ENCODE peak calls at places on chromosomes 2 and 18, in eight cellular contexts. One of them, this sample, is unnamed.

GRCh38 chr18:39951321-39951720 is 2003.7 kb upstream of the PIK3C3 start:
- DNase-seq in MM.1S: no peak
- DNase-seq in left ventricle myocardium inferior: no peak
- DNase-seq in right lobe of liver: no peak
- DNase-seq in body of pancreas: no peak
- DNase-seq in suprapubic skin: no peak
- DNase-seq in IMR-90: no peak
- DNase-seq in cardiac muscle cell: no peak
- DNase-seq in this sample: peak; percentile 64

GRCh38 chr2:71683070-71683469 is 229.7 kb downstream of the DYSF start:
- DNase-seq in IMR-90: no peak
- DNase-seq in right lobe of liver: peak; percentile 8
- DNase-seq in suprapubic skin: no peak
- DNase-seq in cardiac muscle cell: no peak
- DNase-seq in left ventricle myocardium inferior: no peak
- DNase-seq in body of pancreas: no peak
- DNase-seq in MM.1S: no peak
- DNase-seq in this sample: no peak

GRCh38 chr18:74831571-74832250 is 234.0 kb downstream of the ZNF407 start:
- DNase-seq in MM.1S: no peak
- DNase-seq in body of pancreas: no peak
- DNase-seq in left ventricle myocardium inferior: no peak
- DNase-seq in cardiac muscle cell: no peak
- DNase-seq in IMR-90: peak; percentile 45
- DNase-seq in suprapubic skin: no peak
- DNase-seq in right lobe of liver: no peak
- DNase-seq in this sample: no peak

GRCh38 chr2:96568094-96568493 is 31.5 kb downstream of the ARID5A start:
- DNase-seq in right lobe of liver: no peak
- DNase-seq in body of pancreas: no peak
- DNase-seq in MM.1S: no peak
- DNase-seq in suprapubic skin: no peak
- DNase-seq in IMR-90: no peak
- DNase-seq in cardiac muscle cell: no peak
- DNase-seq in left ventricle myocardium inferior: no peak
- DNase-seq in this sample: no peak

GRCh38 chr2:127092951-127093516 is 13.9 kb downstream of the BIN1 start:
- DNase-seq in IMR-90: no peak
- DNase-seq in cardiac muscle cell: no peak
- DNase-seq in left ventricle myocardium inferior: no peak
- DNase-seq in body of pancreas: no peak
- DNase-seq in MM.1S: no peak
- DNase-seq in right lobe of liver: no peak
- DNase-seq in suprapubic skin: no peak
- DNase-seq in this sample: no peak

GRCh38 chr18:50276452-50276851 is 4.9 kb downstream of the MBD1 start:
- DNase-seq in suprapubic skin: no peak
- DNase-seq in body of pancreas: no peak
- DNase-seq in MM.1S: no peak
- DNase-seq in right lobe of liver: no peak
- DNase-seq in cardiac muscle cell: no peak
- DNase-seq in IMR-90: no peak
- DNase-seq in left ventricle myocardium inferior: no peak
- DNase-seq in this sample: no peak

GRCh38 chr2:98909381-98910211 is 26.4 kb downstream of the CRACDL start:
- DNase-seq in cardiac muscle cell: peak; percentile 86
- DNase-seq in suprapubic skin: peak; percentile 72
- DNase-seq in MM.1S: no peak
- DNase-seq in body of pancreas: peak; percentile 98
- DNase-seq in IMR-90: peak; percentile 85
- DNase-seq in right lobe of liver: no peak
- DNase-seq in left ventricle myocardium inferior: no peak
- DNase-seq in this sample: peak; percentile 91

GRCh38 chr2:62203459-62203858 is 7.5 kb downstream of the B3GNT2 start:
- DNase-seq in IMR-90: no peak
- DNase-seq in suprapubic skin: no peak
- DNase-seq in body of pancreas: no peak
- DNase-seq in cardiac muscle cell: no peak
- DNase-seq in left ventricle myocardium inferior: no peak
- DNase-seq in right lobe of liver: no peak
- DNase-seq in MM.1S: no peak
- DNase-seq in this sample: no peak

GRCh38 chr2:173775440-173775839 is 189.7 kb downstream of the SP3 start:
- DNase-seq in MM.1S: no peak
- DNase-seq in IMR-90: no peak
- DNase-seq in right lobe of liver: no peak
- DNase-seq in left ventricle myocardium inferior: no peak
- DNase-seq in cardiac muscle cell: no peak
- DNase-seq in suprapubic skin: no peak
- DNase-seq in body of pancreas: no peak
- DNase-seq in this sample: no peak

GRCh38 chr18:79617521-79618500 is 61.8 kb upstream of the CTDP1 start:
- DNase-seq in right lobe of liver: peak; percentile 16
- DNase-seq in left ventricle myocardium inferior: no peak
- DNase-seq in body of pancreas: no peak
- DNase-seq in cardiac muscle cell: no peak
- DNase-seq in suprapubic skin: no peak
- DNase-seq in IMR-90: no peak
- DNase-seq in MM.1S: no peak
- DNase-seq in this sample: no peak

GRCh38 chr2:207141381-207141780 is 24.4 kb downstream of the KLF7 start:
- DNase-seq in suprapubic skin: no peak
- DNase-seq in left ventricle myocardium inferior: no peak
- DNase-seq in right lobe of liver: no peak
- DNase-seq in MM.1S: no peak
- DNase-seq in IMR-90: no peak
- DNase-seq in cardiac muscle cell: no peak
- DNase-seq in body of pancreas: no peak
- DNase-seq in this sample: no peak

GRCh38 chr18:71583291-71583690 is 960.9 kb downstream of the CBLN2 start:
- DNase-seq in MM.1S: no peak
- DNase-seq in IMR-90: no peak
- DNase-seq in suprapubic skin: no peak
- DNase-seq in left ventricle myocardium inferior: no peak
- DNase-seq in body of pancreas: no peak
- DNase-seq in cardiac muscle cell: peak; percentile 8
- DNase-seq in right lobe of liver: no peak
- DNase-seq in this sample: peak; percentile 77

GRCh38 chr2:162063899-162064298 is 10.1 kb downstream of the DPP4 start:
- DNase-seq in left ventricle myocardium inferior: no peak
- DNase-seq in IMR-90: no peak
- DNase-seq in right lobe of liver: no peak
- DNase-seq in body of pancreas: no peak
- DNase-seq in MM.1S: peak; percentile 34
- DNase-seq in cardiac muscle cell: no peak
- DNase-seq in suprapubic skin: no peak
- DNase-seq in this sample: no peak

GRCh38 chr2:110861616-110862260 is 129.4 kb downstream of the ACOXL start:
- DNase-seq in IMR-90: no peak
- DNase-seq in right lobe of liver: no peak
- DNase-seq in suprapubic skin: no peak
- DNase-seq in cardiac muscle cell: no peak
- DNase-seq in MM.1S: peak; percentile 53
- DNase-seq in left ventricle myocardium inferior: no peak
- DNase-seq in body of pancreas: no peak
- DNase-seq in this sample: no peak

GRCh38 chr18:12744103-12744502 is 41.3 kb downstream of the PSMG2 start:
- DNase-seq in suprapubic skin: no peak
- DNase-seq in body of pancreas: no peak
- DNase-seq in MM.1S: peak; percentile 66
- DNase-seq in IMR-90: peak; percentile 84
- DNase-seq in cardiac muscle cell: peak; percentile 83
- DNase-seq in right lobe of liver: no peak
- DNase-seq in left ventricle myocardium inferior: no peak
- DNase-seq in this sample: peak; percentile 65

GRCh38 chr2:80489718-80490117 is 185.2 kb upstream of the LRRTM1 start:
- DNase-seq in body of pancreas: no peak
- DNase-seq in right lobe of liver: no peak
- DNase-seq in MM.1S: no peak
- DNase-seq in cardiac muscle cell: peak; percentile 24
- DNase-seq in suprapubic skin: no peak
- DNase-seq in left ventricle myocardium inferior: no peak
- DNase-seq in IMR-90: peak; percentile 57
- DNase-seq in this sample: peak; percentile 77

GRCh38 chr2:130756721-130757195 is 1.4 kb downstream of the AMER3 start:
- DNase-seq in right lobe of liver: no peak
- DNase-seq in left ventricle myocardium inferior: no peak
- DNase-seq in IMR-90: no peak
- DNase-seq in MM.1S: no peak
- DNase-seq in suprapubic skin: no peak
- DNase-seq in body of pancreas: no peak
- DNase-seq in cardiac muscle cell: no peak
- DNase-seq in this sample: no peak

GRCh38 chr2:128619471-128620325 is 301.0 kb upstream of the HS6ST1 start:
- DNase-seq in cardiac muscle cell: no peak
- DNase-seq in body of pancreas: no peak
- DNase-seq in suprapubic skin: no peak
- DNase-seq in IMR-90: no peak
- DNase-seq in left ventricle myocardium inferior: no peak
- DNase-seq in MM.1S: no peak
- DNase-seq in right lobe of liver: peak; percentile 19
- DNase-seq in this sample: no peak

DNA sequence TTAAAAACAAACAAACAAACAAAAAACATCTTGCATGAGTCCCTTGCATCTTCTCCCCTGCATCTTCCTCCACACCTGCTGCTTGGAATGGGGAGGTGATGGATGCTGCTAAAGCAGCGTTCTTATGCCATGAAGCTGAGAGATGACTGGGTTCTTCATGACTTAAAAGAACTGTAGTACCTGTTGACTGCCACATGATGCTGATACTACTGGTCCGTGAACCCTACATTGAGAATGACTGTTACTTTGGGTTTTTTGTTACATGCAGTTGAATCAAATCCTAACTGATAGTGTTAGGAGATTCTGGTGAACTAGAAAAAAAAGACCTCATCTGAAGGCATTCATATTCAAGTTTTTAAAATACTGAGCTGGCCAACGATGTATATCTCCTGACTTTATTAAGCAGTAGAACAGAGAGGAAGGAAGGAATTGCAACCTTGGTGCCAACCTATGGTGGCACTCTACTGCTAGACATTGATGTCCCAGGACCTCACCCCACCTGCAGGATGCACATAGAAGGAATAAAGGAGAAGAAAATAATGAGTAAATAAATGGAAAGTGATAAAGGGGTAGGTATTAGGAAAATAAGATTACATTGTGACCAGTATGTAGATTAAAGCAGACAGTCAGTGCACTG is 63.2 kb upstream of the SPAG16 start:
- DNase-seq in MM.1S: no peak
- DNase-seq in right lobe of liver: no peak
- DNase-seq in left ventricle myocardium inferior: no peak
- DNase-seq in suprapubic skin: no peak
- DNase-seq in body of pancreas: no peak
- DNase-seq in IMR-90: no peak
- DNase-seq in cardiac muscle cell: no peak
- DNase-seq in this sample: no peak
- TF ChIP-seq CTCF in MM.1S: no peak
- TF ChIP-seq CTCF in right lobe of liver: no peak
- TF ChIP-seq CTCF in left ventricle myocardium inferior: no peak
- TF ChIP-seq CTCF in suprapubic skin: no peak
- TF ChIP-seq CTCF in body of pancreas: no peak
- TF ChIP-seq CTCF in IMR-90: no peak
- TF ChIP-seq CTCF in cardiac muscle cell: no peak
- TF ChIP-seq CTCF in this sample: no peak

GRCh38 chr2:219249203-219249980 is 3.7 kb upstream of the TUBA4B start:
- DNase-seq in body of pancreas: peak; percentile 89
- DNase-seq in suprapubic skin: peak; percentile 87
- DNase-seq in IMR-90: peak; percentile 75
- DNase-seq in left ventricle myocardium inferior: peak; percentile 72
- DNase-seq in cardiac muscle cell: peak; percentile 95
- DNase-seq in MM.1S: peak; percentile 75
- DNase-seq in right lobe of liver: peak; percentile 83
- DNase-seq in this sample: peak; percentile 91
- H3K4me1 ChIP-seq in body of pancreas: peaks cover 87% of the 10 kb centered on the region
- H3K4me1 ChIP-seq in suprapubic skin: peaks cover 92% of the 10 kb centered on the region
- H3K4me1 ChIP-seq in IMR-90: peaks cover 44% of the 10 kb centered on the region
- H3K4me1 ChIP-seq in left ventricle myocardium inferior: peaks cover 94% of the 10 kb centered on the region
- H3K4me1 ChIP-seq in cardiac muscle cell: peaks cover 17% of the 10 kb centered on the region
- H3K4me1 ChIP-seq in MM.1S: peaks cover 60% of the 10 kb centered on the region
- H3K4me1 ChIP-seq in right lobe of liver: peaks cover 51% of the 10 kb centered on the region
- H3K4me1 ChIP-seq in this sample: peaks cover 23% of the 10 kb centered on the region

DNA sequence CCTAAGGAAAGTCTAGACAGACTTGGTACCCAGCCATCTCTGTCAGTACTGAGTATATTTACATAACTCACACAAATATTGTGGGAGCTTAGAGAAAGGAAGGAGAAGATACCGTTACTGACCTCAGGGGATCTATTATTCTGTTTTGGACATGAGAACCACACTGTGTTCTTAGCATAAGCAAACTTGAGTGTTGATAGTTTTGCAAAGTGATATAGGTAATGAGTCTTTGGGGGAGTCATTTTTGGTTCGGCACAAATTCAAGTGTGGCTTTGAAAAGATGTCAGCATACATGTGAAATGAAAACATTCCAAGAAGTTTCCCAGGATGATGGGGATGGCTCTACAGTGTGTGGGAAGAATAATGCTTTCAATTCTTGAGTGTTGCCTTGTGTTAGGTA is 24.1 kb downstream of the SMARCAL1 start:
- DNase-seq in body of pancreas: no peak
- DNase-seq in IMR-90: peak; percentile 90
- DNase-seq in MM.1S: no peak
- DNase-seq in right lobe of liver: no peak
- DNase-seq in suprapubic skin: no peak
- DNase-seq in left ventricle myocardium inferior: no peak
- DNase-seq in cardiac muscle cell: no peak
- DNase-seq in this sample: no peak
- TF ChIP-seq CTCF in body of pancreas: no peak
- TF ChIP-seq CTCF in IMR-90: no peak
- TF ChIP-seq CTCF in MM.1S: no peak
- TF ChIP-seq CTCF in right lobe of liver: no peak
- TF ChIP-seq CTCF in suprapubic skin: no peak
- TF ChIP-seq CTCF in left ventricle myocardium inferior: no peak
- TF ChIP-seq CTCF in cardiac muscle cell: no peak
- TF ChIP-seq CTCF in this sample: no peak

GRCh38 chr2:43391877-43392214 is 165.4 kb upstream of the ZFP36L2 start:
- DNase-seq in cardiac muscle cell: peak; percentile 51
- DNase-seq in MM.1S: no peak
- DNase-seq in IMR-90: peak; percentile 64
- DNase-seq in body of pancreas: no peak
- DNase-seq in left ventricle myocardium inferior: no peak
- DNase-seq in suprapubic skin: no peak
- DNase-seq in right lobe of liver: no peak
- DNase-seq in this sample: peak; percentile 60

GRCh38 chr2:43387092-43388062 is 161.0 kb upstream of the ZFP36L2 start:
- DNase-seq in right lobe of liver: no peak
- DNase-seq in left ventricle myocardium inferior: no peak
- DNase-seq in cardiac muscle cell: peak; percentile 49
- DNase-seq in IMR-90: peak; percentile 52
- DNase-seq in suprapubic skin: no peak
- DNase-seq in body of pancreas: no peak
- DNase-seq in MM.1S: peak; percentile 73
- DNase-seq in this sample: peak; percentile 74

GRCh38 chr2:43391159-43391876 is 164.9 kb upstream of the ZFP36L2 start:
- DNase-seq in suprapubic skin: no peak
- DNase-seq in right lobe of liver: no peak
- DNase-seq in left ventricle myocardium inferior: no peak
- DNase-seq in MM.1S: no peak
- DNase-seq in cardiac muscle cell: no peak
- DNase-seq in body of pancreas: no peak
- DNase-seq in IMR-90: no peak
- DNase-seq in this sample: peak; percentile 28

GRCh38 chr2:43388371-43388770 is 162.0 kb upstream of the ZFP36L2 start:
- DNase-seq in right lobe of liver: no peak
- DNase-seq in MM.1S: no peak
- DNase-seq in suprapubic skin: no peak
- DNase-seq in left ventricle myocardium inferior: no peak
- DNase-seq in cardiac muscle cell: no peak
- DNase-seq in IMR-90: no peak
- DNase-seq in body of pancreas: no peak
- DNase-seq in this sample: no peak

GRCh38 chr2:43389581-43390466 is 163.4 kb upstream of the ZFP36L2 start:
- DNase-seq in IMR-90: no peak
- DNase-seq in body of pancreas: no peak
- DNase-seq in cardiac muscle cell: no peak
- DNase-seq in right lobe of liver: no peak
- DNase-seq in suprapubic skin: no peak
- DNase-seq in MM.1S: no peak
- DNase-seq in left ventricle myocardium inferior: no peak
- DNase-seq in this sample: no peak
- H3K4me1 ChIP-seq in IMR-90: peaks cover 13% of the 10 kb centered on the region
- H3K4me1 ChIP-seq in body of pancreas: peaks cover 8% of the 10 kb centered on the region
- H3K4me1 ChIP-seq in cardiac muscle cell: no peaks in the 10 kb centered on the region
- H3K4me1 ChIP-seq in right lobe of liver: no peaks in the 10 kb centered on the region
- H3K4me1 ChIP-seq in suprapubic skin: peaks cover 34% of the 10 kb centered on the region
- H3K4me1 ChIP-seq in MM.1S: peaks cover 18% of the 10 kb centered on the region
- H3K4me1 ChIP-seq in left ventricle myocardium inferior: peaks cover 30% of the 10 kb centered on the region
- H3K4me1 ChIP-seq in this sample: peaks cover 5% of the 10 kb centered on the region